ENCODE peak calls at places on chromosomes 2 and 18, in nine cellular contexts. I is WERI-Rb-1, S is stomach, P is HCT116, E is AG04450, U is body of pancreas, H is pancreas, Y is fibroblast of lung, D is uterus. M is an unnamed sample.

GRCh38 chr18:45628979-45629958 is 14.0 kb downstream of the SLC14A2 start:
- DNase-seq in I (peak), S (no peak), P (no peak), E (no peak), U (no peak), H (no peak), Y (peak), D (no peak), M (peak)

GRCh38 chr2:240505946-240506345 is 51.8 kb downstream of the ANKMY1 start:
- DNase-seq in I (no peak), S (no peak), P (no peak), E (no peak), U (no peak), H (no peak), Y (no peak), D (no peak), M (no peak)

GRCh38 chr2:238908960-238909951 is 61.4 kb downstream of the TWIST2 start:
- DNase-seq in I (no peak), S (no peak), P (no peak), E (no peak), U (peak), H (no peak), Y (peak), D (peak), M (no peak)

GRCh38 chr18:13382990-13383821 is 164.6 kb downstream of the LDLRAD4 start:
- DNase-seq in I (no peak), S (no peak), P (no peak), E (no peak), U (no peak), H (no peak), Y (no peak), D (no peak), M (no peak)

GRCh38 chr18:45090526-45091140 is 409.9 kb downstream of the SETBP1 start:
- DNase-seq in I (no peak), S (no peak), P (no peak), E (peak), U (no peak), H (no peak), Y (no peak), D (no peak), M (no peak)

GRCh38 chr18:79887181-79888000 is 64.1 kb downstream of the SLC66A2 start:
- DNase-seq in I (no peak), S (no peak), P (no peak), E (no peak), U (no peak), H (peak), Y (no peak), D (no peak), M (no peak)

GRCh38 chr2:55357907-55358306 is 61.7 kb downstream of the CCDC88A start:
- DNase-seq in I (no peak), S (no peak), P (no peak), E (no peak), U (no peak), H (no peak), Y (peak), D (no peak), M (no peak)

GRCh38 chr2:20033341-20033740 is 18.1 kb downstream of the LAPTM4A start:
- DNase-seq in I (no peak), S (no peak), P (no peak), E (no peak), U (no peak), H (no peak), Y (no peak), D (no peak), M (no peak)

GRCh38 chr2:127197475-127198385 is 22.4 kb downstream of the CYP27C1 start:
- DNase-seq in I (peak), S (peak), P (peak), E (no peak), U (peak), H (no peak), Y (peak), D (no peak), M (peak)

GRCh38 chr18:42192251-42193248 is 237.5 kb downstream of the PIK3C3 start:
- DNase-seq in I (no peak), S (no peak), P (no peak), E (no peak), U (no peak), H (no peak), Y (peak), D (no peak), M (peak)

GRCh38 chr2:151306621-151307020 is 17.2 kb upstream of the NMI start:
- DNase-seq in I (no peak), S (no peak), P (no peak), E (peak), U (no peak), H (no peak), Y (peak), D (no peak), M (peak)

GRCh38 chr2:107290041-107290440 is 404.1 kb upstream of the ST6GAL2 start:
- DNase-seq in I (no peak), S (no peak), P (no peak), E (no peak), U (no peak), H (no peak), Y (no peak), D (no peak), M (no peak)

GRCh38 chr2:202765435-202765834 is 106.1 kb downstream of the ICA1L start:
- DNase-seq in I (no peak), S (no peak), P (no peak), E (no peak), U (no peak), H (no peak), Y (peak), D (no peak), M (no peak)

GRCh38 chr2:169141713-169142352 is 72.5 kb downstream of the DHRS9 start:
- DNase-seq in I (peak), S (peak), P (peak), E (peak), U (peak), H (no peak), Y (peak), D (peak), M (peak)

GRCh38 chr2:40658917-40659316 is 207.0 kb upstream of the SLC8A1 start:
- DNase-seq in I (no peak), S (no peak), P (no peak), E (peak), U (no peak), H (no peak), Y (peak), D (no peak), M (peak)

GRCh38 chr18:44320619-44321460 is 359.8 kb upstream of the SETBP1 start:
- DNase-seq in I (no peak), S (no peak), P (no peak), E (no peak), U (no peak), H (peak), Y (no peak), D (no peak), M (no peak)

GRCh38 chr2:54773838-54774237 is 50.4 kb downstream of the EML6 start:
- DNase-seq in I (peak), S (no peak), P (peak), E (no peak), U (no peak), H (no peak), Y (peak), D (no peak), M (no peak)

GRCh38 chr2:148888003-148888501 is 13.0 kb downstream of the KIF5C start:
- DNase-seq in I (no peak), S (no peak), P (no peak), E (no peak), U (no peak), H (no peak), Y (no peak), D (no peak), M (no peak)

GRCh38 chr2:71759056-71759455 is 305.7 kb downstream of the DYSF start:
- DNase-seq in I (no peak), S (no peak), P (no peak), E (no peak), U (no peak), H (no peak), Y (peak), D (no peak), M (no peak)

GRCh38 chr2:62036761-62037250 is 131.3 kb downstream of the COMMD1 start:
- DNase-seq in I (no peak), S (no peak), P (no peak), E (no peak), U (no peak), H (no peak), Y (no peak), D (no peak), M (no peak)

GRCh38 chr2:39289609-39290008 is 45.8 kb upstream of the CDKL4 start:
- DNase-seq in I (no peak), S (no peak), P (no peak), E (no peak), U (no peak), H (no peak), Y (peak), D (no peak), M (peak)

GRCh38 chr18:59501876-59502221 is 142.8 kb upstream of the LMAN1 start:
- DNase-seq in I (peak), S (no peak), P (no peak), E (no peak), U (no peak), H (no peak), Y (peak), D (peak), M (no peak)

GRCh38 chr18:21680148-21680547 is 24.4 kb downstream of the ABHD3 start:
- DNase-seq in I (no peak), S (no peak), P (no peak), E (no peak), U (no peak), H (no peak), Y (no peak), D (no peak), M (no peak)

GRCh38 chr2:99880148-99880983 is 262.0 kb downstream of the AFF3 start:
- DNase-seq in I (peak), S (no peak), P (no peak), E (peak), U (no peak), H (no peak), Y (peak), D (no peak), M (peak)

GRCh38 chr2:18977409-18977808 is 381.0 kb downstream of the OSR1 start:
- DNase-seq in I (no peak), S (no peak), P (no peak), E (no peak), U (no peak), H (no peak), Y (no peak), D (no peak), M (no peak)

GRCh38 chr18:31497404-31497710 is 620 bp upstream of the DSG2 start:
- DNase-seq in I (no peak), S (no peak), P (no peak), E (no peak), U (no peak), H (no peak), Y (no peak), D (no peak), M (no peak)

GRCh38 chr18:47172476-47172875 is 3.7 kb downstream of the IER3IP1 start:
- DNase-seq in I (no peak), S (no peak), P (no peak), E (no peak), U (no peak), H (no peak), Y (no peak), D (no peak), M (no peak)

GRCh38 chr18:56166914-56167313 is 471.5 kb downstream of the TXNL1 start:
- DNase-seq in I (no peak), S (no peak), P (no peak), E (no peak), U (peak), H (no peak), Y (peak), D (no peak), M (no peak)

GRCh38 chr2:29821591-29821990 is 99.8 kb downstream of the ALK start:
- DNase-seq in I (peak), S (no peak), P (no peak), E (no peak), U (no peak), H (no peak), Y (no peak), D (no peak), M (no peak)

GRCh38 chr2:29819570-29819969 is 101.8 kb downstream of the ALK start:
- DNase-seq in I (no peak), S (no peak), P (no peak), E (no peak), U (no peak), H (no peak), Y (no peak), D (no peak), M (no peak)

DNA sequence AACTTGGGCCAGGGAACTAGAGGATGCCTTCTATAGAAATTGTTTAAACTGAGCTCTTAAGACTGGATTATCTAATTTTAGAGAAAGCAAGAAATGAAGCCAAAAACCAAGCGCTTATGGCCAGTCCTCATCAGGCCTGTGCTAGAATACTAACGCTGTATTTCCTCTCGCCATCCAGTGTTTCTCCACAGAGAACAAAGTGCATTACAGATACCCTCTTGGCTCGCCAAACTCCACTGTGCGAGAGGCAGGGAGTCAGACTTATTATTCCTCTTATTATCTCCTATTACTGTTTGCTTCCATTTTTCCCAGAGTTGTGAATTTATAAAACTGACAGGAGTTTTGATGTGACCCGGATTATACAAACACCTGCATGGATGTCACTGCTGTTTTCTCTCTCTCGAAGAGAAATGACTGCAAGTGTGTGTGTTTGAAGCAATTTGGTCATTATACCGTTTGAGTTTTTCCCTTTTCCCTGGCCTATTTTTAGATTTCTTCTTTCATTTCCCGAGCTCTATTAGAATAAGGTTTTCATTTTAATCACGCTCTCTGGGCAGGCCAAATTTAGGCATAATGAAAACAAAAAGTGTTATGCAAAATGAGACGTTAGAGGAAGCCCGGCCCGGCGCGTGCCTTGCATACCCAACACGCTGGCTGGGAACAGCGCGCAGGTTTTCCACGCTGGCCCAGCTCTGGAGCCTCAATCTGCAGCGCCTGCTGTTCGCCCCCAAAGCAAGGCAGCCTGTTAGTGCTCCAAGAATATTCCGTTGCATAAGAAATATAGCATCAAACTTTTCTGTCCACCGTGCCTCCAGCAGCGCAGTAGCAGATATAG is 103.3 kb downstream of the ALK start:
- DNase-seq in I (no peak), S (no peak), P (no peak), E (no peak), U (no peak), H (no peak), Y (peak), D (no peak), M (no peak)
- H3K27ac ChIP-seq in I (no peak), S (peak), P (no peak), E (no peak), U (no peak), H (no peak), Y (no peak), D (no peak), M (no peak)

GRCh38 chr2:6526093-6526824 is 339.4 kb downstream of the CMPK2 start:
- DNase-seq in I (peak), S (peak), P (peak), E (no peak), U (peak), H (no peak), Y (peak), D (no peak), M (peak)
- TF ChIP-seq CTCF in I (peak), S (peak), P (peak), E (no peak), U (peak), H (no peak), Y (no peak), D (no peak), M (no peak)

DNA sequence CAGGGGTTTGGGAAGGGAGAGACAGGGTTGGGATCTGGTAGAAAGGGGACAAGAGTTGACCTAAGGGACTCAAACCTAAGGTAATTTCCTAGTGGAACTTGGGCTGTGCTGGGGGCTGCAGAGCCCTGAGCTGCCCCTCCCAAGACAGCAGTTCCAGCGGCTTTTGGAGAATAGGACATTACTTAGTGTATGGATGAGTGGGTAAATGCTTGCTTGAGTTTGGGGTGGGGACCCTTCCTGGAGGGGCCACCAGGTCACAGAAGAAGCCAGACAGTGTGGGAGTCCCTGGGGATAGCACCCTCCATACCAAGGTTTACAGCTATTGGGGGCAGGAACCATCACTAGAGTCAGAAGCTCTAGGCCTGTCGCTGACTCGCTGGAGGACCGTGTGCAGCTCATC is 111.5 kb downstream of the CAPN13 start:
- DNase-seq in I (no peak), S (no peak), P (no peak), E (no peak), U (no peak), H (no peak), Y (no peak), D (no peak), M (no peak)
- H3K27ac ChIP-seq in I (no peak), S (no peak), P (no peak), E (no peak), U (no peak), H (no peak), Y (no peak), D (no peak), M (no peak)

DNA sequence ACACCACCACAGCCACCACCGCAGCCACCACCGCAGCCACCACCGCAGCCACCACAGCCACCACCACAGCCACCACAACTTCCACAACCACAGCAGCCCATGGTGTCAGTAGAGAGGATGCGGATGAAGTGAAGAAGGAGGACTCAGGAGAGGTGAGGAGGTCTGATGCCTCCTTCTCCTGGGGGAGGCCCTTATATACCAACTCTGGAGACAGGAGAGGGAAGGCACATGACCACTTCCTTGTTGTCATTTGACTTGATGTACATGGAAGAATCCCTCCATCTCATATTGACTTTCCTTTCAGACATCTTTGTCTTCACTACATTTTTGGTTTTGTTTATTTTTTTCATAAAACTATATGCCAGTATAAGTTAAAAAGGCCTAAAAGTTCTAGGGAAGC is at the start of gene SCYGR3:
- DNase-seq in I (no peak), S (no peak), P (no peak), E (no peak), U (no peak), H (no peak), Y (no peak), D (no peak), M (no peak)
- TF ChIP-seq CTCF in I (no peak), S (no peak), P (no peak), E (no peak), U (no peak), H (no peak), Y (no peak), D (no peak), M (no peak)

GRCh38 chr2:32632089-32632488 is 4.2 kb downstream of the TTC27 start:
- DNase-seq in I (no peak), S (no peak), P (peak), E (no peak), U (no peak), H (no peak), Y (peak), D (no peak), M (peak)

GRCh38 chr2:32624813-32625212 is 3.0 kb upstream of the TTC27 start:
- DNase-seq in I (no peak), S (no peak), P (no peak), E (no peak), U (no peak), H (no peak), Y (no peak), D (no peak), M (no peak)

GRCh38 chr2:32627441-32627900 is 379 bp upstream of the TTC27 start:
- DNase-seq in I (peak), S (peak), P (no peak), E (peak), U (peak), H (no peak), Y (peak), D (peak), M (peak)

GRCh38 chr2:32626591-32627221 is 1.1 kb upstream of the TTC27 start:
- DNase-seq in I (no peak), S (no peak), P (no peak), E (no peak), U (no peak), H (no peak), Y (no peak), D (no peak), M (no peak)

DNA sequence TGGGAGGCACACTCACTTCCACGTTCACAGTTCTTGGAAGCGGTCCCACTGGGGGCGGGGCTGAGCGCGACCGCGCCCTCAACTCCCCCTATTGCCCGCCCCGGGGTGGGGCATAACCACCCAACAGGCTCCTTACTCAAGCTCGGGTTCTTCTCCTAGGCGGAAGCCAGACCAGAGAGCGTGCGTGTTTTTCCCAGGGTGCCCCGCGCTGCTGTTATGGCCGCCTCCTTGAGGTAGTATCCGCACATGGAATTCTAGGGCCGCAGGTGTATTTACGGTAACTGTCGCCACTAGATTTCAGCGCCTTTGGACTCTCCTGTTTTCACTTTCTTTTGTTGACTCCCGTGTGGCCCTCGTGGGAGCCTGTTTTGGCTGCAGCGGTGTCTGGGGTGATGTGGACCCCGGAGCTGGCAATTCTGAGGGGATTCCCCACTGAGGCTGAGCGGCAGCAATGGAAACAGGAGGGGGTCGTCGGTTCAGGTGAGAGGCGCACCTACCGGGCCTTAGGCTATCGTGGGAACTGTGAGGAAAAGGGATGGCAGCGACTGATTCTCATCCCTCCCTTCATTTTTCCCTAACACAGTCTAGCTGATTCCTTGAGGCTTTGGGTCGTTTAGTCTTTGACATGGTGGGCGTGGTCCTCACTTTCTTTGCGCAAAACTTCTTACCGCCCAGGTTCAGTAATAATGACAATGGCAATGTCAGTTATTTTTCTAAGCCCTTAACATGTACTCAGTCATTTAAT is at the start of gene TTC27:
- DNase-seq in I (peak), S (peak), P (peak), E (peak), U (peak), H (peak), Y (peak), D (peak), M (peak)
- H3K27ac ChIP-seq in I (peak), S (peak), P (peak), E (peak), U (peak), H (peak), Y (peak), D (peak), M (peak)